ENCODE peak calls at places on chromosomes 16 and 17, in seven cellular contexts. S is K562, Y is H1, E is HCT116, X is SK-N-SH, T is GM12878, C is HepG2. P is an unnamed sample.
A peak's percentile ranks its signal among the peaks of the same experiment; 100 is the strongest.

GRCh38 chr16:66382966-66383299 is 16.4 kb downstream of the CDH5 start:
- DNase-seq in S (no peak), Y (no peak), E (no peak), X (no peak), T (no peak), C (peak; percentile 41), P (peak; percentile 60)

GRCh38 chr17:82228842-82229685 is at the start of gene SLC16A3:
- DNase-seq in S (no peak), Y (no peak), E (no peak), X (peak; percentile 94), T (no peak), C (no peak), P (no peak)

GRCh38 chr16:23575834-23576233 is 18.3 kb downstream of the UBFD1 start:
- DNase-seq in S (no peak), Y (no peak), E (no peak), X (no peak), T (no peak), C (no peak), P (no peak)

GRCh38 chr17:41263212-41263611 is 2.0 kb upstream of the KRTAP9-6 start:
- DNase-seq in S (peak; percentile 1), Y (no peak), E (no peak), X (no peak), T (no peak), C (no peak), P (no peak)

GRCh38 chr17:68048996-68049395 is 13.5 kb downstream of the KPNA2 start:
- DNase-seq in S (peak; percentile 26), Y (no peak), E (peak; percentile 33), X (peak; percentile 27), T (no peak), C (no peak), P (no peak)

GRCh38 chr16:47136101-47136820 is 7.5 kb downstream of the NETO2 start:
- DNase-seq in S (no peak), Y (no peak), E (peak; percentile 21), X (no peak), T (no peak), C (peak; percentile 13), P (no peak)

GRCh38 chr17:35542990-35543389 is 5.5 kb upstream of the SLFN12L start:
- DNase-seq in S (no peak), Y (no peak), E (no peak), X (no peak), T (no peak), C (no peak), P (no peak)

GRCh38 chr17:55527520-55528118 is 16.4 kb upstream of the SMIM36 start:
- DNase-seq in S (no peak), Y (no peak), E (peak; percentile 42), X (peak; percentile 74), T (no peak), C (peak; percentile 39), P (peak; percentile 33)

GRCh38 chr17:42699415-42699740 is 17.0 kb downstream of the CNTNAP1 start:
- DNase-seq in S (no peak), Y (no peak), E (no peak), X (no peak), T (no peak), C (no peak), P (no peak)

GRCh38 chr16:83215417-83216001 is 588.7 kb downstream of the CDH13 start:
- DNase-seq in S (peak; percentile 83), Y (peak; percentile 47), E (peak; percentile 21), X (peak; percentile 49), T (no peak), C (peak; percentile 21), P (peak; percentile 57)

GRCh38 chr17:28737316-28737715 is 6.5 kb upstream of the TRAF4 start:
- DNase-seq in S (no peak), Y (no peak), E (no peak), X (no peak), T (no peak), C (no peak), P (no peak)

GRCh38 chr16:50093607-50094570 is 28.1 kb downstream of the HEATR3 start:
- DNase-seq in S (no peak), Y (no peak), E (no peak), X (no peak), T (no peak), C (no peak), P (no peak)

GRCh38 chr16:67934306-67935095 is 2.1 kb downstream of the PSMB10 start:
- DNase-seq in S (peak; percentile 44), Y (no peak), E (no peak), X (peak; percentile 54), T (no peak), C (no peak), P (no peak)

GRCh38 chr16:53549970-53550406 is 47.0 kb upstream of the AKTIP start:
- DNase-seq in S (peak; percentile 52), Y (peak; percentile 27), E (peak; percentile 46), X (peak; percentile 85), T (peak; percentile 40), C (peak; percentile 69), P (peak; percentile 65)

GRCh38 chr17:68089881-68090280 is 54.3 kb downstream of the KPNA2 start:
- DNase-seq in S (no peak), Y (no peak), E (peak; percentile 72), X (no peak), T (no peak), C (peak; percentile 80), P (peak; percentile 25)

GRCh38 chr17:39688945-39689344 is 1.1 kb upstream of the PGAP3 start:
- DNase-seq in S (no peak), Y (peak; percentile 73), E (no peak), X (no peak), T (no peak), C (no peak), P (peak; percentile 83)

GRCh38 chr17:65102788-65103187 is 34.4 kb upstream of the RGS9 start:
- DNase-seq in S (no peak), Y (no peak), E (no peak), X (no peak), T (no peak), C (no peak), P (no peak)

GRCh38 chr17:17934796-17935195 is 37.4 kb downstream of the TOM1L2 start:
- DNase-seq in S (no peak), Y (no peak), E (no peak), X (no peak), T (no peak), C (no peak), P (no peak)

GRCh38 chr17:17935321-17936271 is 36.6 kb downstream of the TOM1L2 start:
- DNase-seq in S (no peak), Y (no peak), E (no peak), X (no peak), T (no peak), C (peak; percentile 57), P (no peak)

GRCh38 chr17:17931159-17931558 is 41.0 kb downstream of the TOM1L2 start:
- DNase-seq in S (no peak), Y (no peak), E (no peak), X (no peak), T (no peak), C (no peak), P (no peak)

GRCh38 chr17:17934214-17934613 is 38.0 kb downstream of the TOM1L2 start:
- DNase-seq in S (no peak), Y (no peak), E (no peak), X (no peak), T (no peak), C (no peak), P (no peak)

GRCh38 chr17:17933775-17934174 is 38.4 kb downstream of the TOM1L2 start:
- DNase-seq in S (no peak), Y (no peak), E (no peak), X (no peak), T (no peak), C (no peak), P (no peak)
- TF ChIP-seq YY1 in S (no peak), Y (no peak), E (no peak), X (peak; percentile 19), T (no peak), C (no peak), P (no peak)

GRCh38 chr17:17722906-17723353 is 41.7 kb downstream of the RAI1 start:
- DNase-seq in S (no peak), Y (no peak), E (no peak), X (peak; percentile 48), T (no peak), C (no peak), P (no peak)

GRCh38 chr17:17724991-17725852 is 44.0 kb downstream of the RAI1 start:
- DNase-seq in S (no peak), Y (no peak), E (no peak), X (peak; percentile 69), T (no peak), C (no peak), P (no peak)

GRCh38 chr17:17723354-17724261 is 42.4 kb downstream of the RAI1 start:
- DNase-seq in S (no peak), Y (no peak), E (no peak), X (peak; percentile 87), T (no peak), C (no peak), P (no peak)

GRCh38 chr17:17725853-17726720 is 44.8 kb downstream of the RAI1 start:
- DNase-seq in S (no peak), Y (no peak), E (no peak), X (peak; percentile 51), T (no peak), C (no peak), P (no peak)

GRCh38 chr17:17724307-17724921 is 43.2 kb downstream of the RAI1 start:
- DNase-seq in S (no peak), Y (no peak), E (no peak), X (peak; percentile 87), T (no peak), C (no peak), P (no peak)
- H3K4me3 ChIP-seq in S (no peak overlapping the region), Y (peak overlapping the region; percentile 56), E (no peak overlapping the region), X (peak overlapping the region; percentile 53), T (peak overlapping the region; percentile 84), C (no peak overlapping the region), P (peak overlapping the region; percentile 32)

GRCh38 chr16:88381820-88382451 is 823 bp upstream of the ZNF469 start:
- DNase-seq in S (no peak), Y (peak; percentile 33), E (no peak), X (no peak), T (no peak), C (no peak), P (peak; percentile 82)
- TF ChIP-seq YY1 in S (no peak), Y (no peak), E (no peak), X (no peak), T (no peak), C (no peak), P (no peak)

GRCh38 chr16:10871157-10871991 is 5.6 kb upstream of the CIITA start:
- DNase-seq in S (no peak), Y (no peak), E (peak; percentile 41), X (no peak), T (peak; percentile 86), C (peak; percentile 28), P (no peak)

GRCh38 chr16:10870137-10870776 is 6.7 kb upstream of the CIITA start:
- DNase-seq in S (no peak), Y (no peak), E (no peak), X (no peak), T (no peak), C (peak; percentile 64), P (no peak)

GRCh38 chr16:10868089-10868488 is 8.9 kb upstream of the CIITA start:
- DNase-seq in S (no peak), Y (no peak), E (no peak), X (no peak), T (no peak), C (no peak), P (no peak)

GRCh38 chr16:10868562-10869469 is 8.2 kb upstream of the CIITA start:
- DNase-seq in S (no peak), Y (no peak), E (no peak), X (no peak), T (no peak), C (no peak), P (no peak)

DNA sequence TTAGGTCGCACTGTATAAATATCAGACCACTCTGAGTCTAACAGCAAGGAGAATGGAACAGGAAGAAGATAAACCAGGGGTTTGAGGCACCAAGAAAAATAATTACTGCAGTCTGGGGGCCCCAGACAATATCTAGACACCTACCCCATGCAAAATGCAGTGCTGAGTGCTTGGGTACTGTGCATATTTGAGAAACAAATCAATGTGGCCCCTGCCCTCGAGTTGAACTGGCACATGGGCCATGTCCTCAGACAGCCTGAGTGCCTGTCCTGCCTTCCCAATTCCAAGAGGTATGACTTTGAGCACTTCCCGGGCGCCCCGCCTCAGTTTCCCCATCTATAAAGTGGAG is 6.2 kb upstream of the CIITA start:
- DNase-seq in S (no peak), Y (no peak), E (no peak), X (no peak), T (no peak), C (no peak), P (no peak)
- H3K4me3 ChIP-seq in S (no peak overlapping the region), Y (no peak overlapping the region), E (no peak overlapping the region), X (no peak overlapping the region), T (no peak overlapping the region), C (no peak overlapping the region), P (no peak overlapping the region)

P was measured in NT2/D1.